ENCODE peak calls at places on chromosomes 11 and 22, in seven cellular contexts. V is kidney tubule cell; R is stimulated activated CD8-positive, alpha-beta memory T cell treated with anti-CD3 and anti-CD28 coated beads, Interleukin-7, amount 100 ng/mL, for 24 hours; M is activated CD4-positive, alpha-beta T cell treated with anti-CD3 and anti-CD28 coated beads for 24 hours; X is globus pallidus; G is head of caudate nucleus; D is right lobe of liver. B is an unnamed sample.

GRCh38 chr11:47566166-47566546 is 757 bp downstream of the PTPMT1 start:
- DNase-seq in G (no peak), V (peak; percentile 33), R (no peak), X (no peak), D (no peak), M (no peak), B (no peak)

GRCh38 chr11:119709638-119710346 is 19.2 kb downstream of the NECTIN1 start:
- DNase-seq in D (no peak), X (no peak), G (no peak), M (no peak), V (no peak), R (no peak), B (no peak)

GRCh38 chr11:93532285-93532789 is 10.9 kb downstream of the SMCO4 start:
- DNase-seq in R (no peak), M (no peak), D (no peak), V (peak; percentile 12), G (no peak), X (no peak), B (no peak)

GRCh38 chr11:93744669-93745004 is 3.2 kb downstream of the C11orf54 start:
- DNase-seq in R (no peak), M (no peak), V (no peak), X (no peak), D (no peak), G (no peak), B (no peak)

GRCh38 chr11:9208726-9209501 is 56.2 kb downstream of the DENND5A start:
- DNase-seq in M (no peak), V (peak; percentile 42), G (no peak), R (no peak), D (no peak), X (no peak), B (no peak)

GRCh38 chr11:9529333-9529648 is 44.2 kb upstream of the WEE1 start:
- DNase-seq in G (no peak), R (no peak), M (no peak), V (no peak), X (no peak), D (no peak), B (no peak)

GRCh38 chr11:103807806-103808205 is 228.6 kb upstream of the DDI1 start:
- DNase-seq in M (no peak), X (no peak), G (no peak), V (peak; percentile 55), D (no peak), R (no peak), B (no peak)

GRCh38 chr11:13010737-13011342 is 1.7 kb downstream of the RASSF10 start:
- DNase-seq in V (no peak), M (no peak), X (no peak), G (no peak), R (no peak), D (no peak), B (no peak)

GRCh38 chr11:10749476-10749875 is 1.6 kb upstream of the CTR9 start:
- DNase-seq in X (no peak), G (no peak), D (no peak), M (no peak), R (no peak), V (no peak), B (no peak)

GRCh38 chr11:116725434-116726221 is 47.2 kb downstream of the BUD13 start:
- DNase-seq in V (peak; percentile 18), D (peak; percentile 92), G (no peak), M (no peak), X (peak; percentile 36), R (no peak), B (no peak)

GRCh38 chr11:115672412-115672811 is 168.2 kb upstream of the CADM1 start:
- DNase-seq in X (no peak), M (no peak), R (no peak), D (no peak), V (no peak), G (no peak), B (no peak)

GRCh38 chr11:11010624-11011127 is 152.8 kb upstream of the ZBED5 start:
- DNase-seq in D (peak; percentile 61), X (peak; percentile 34), M (no peak), V (peak; percentile 63), R (no peak), G (peak; percentile 55), B (no peak)

GRCh38 chr11:8323161-8323935 is 59.7 kb upstream of the LMO1 start:
- DNase-seq in X (no peak), D (no peak), R (no peak), G (no peak), V (no peak), M (no peak), B (peak; percentile 30)

GRCh38 chr22:38935023-38935422 is 22.4 kb upstream of the APOBEC3A start:
- DNase-seq in X (no peak), D (peak; percentile 87), G (no peak), V (peak; percentile 72), R (no peak), M (no peak), B (no peak)

GRCh38 chr22:29780781-29781676 is 13.9 kb downstream of the UQCR10 start:
- DNase-seq in M (no peak), D (no peak), V (peak; percentile 95), X (no peak), R (no peak), G (peak; percentile 32), B (no peak)

GRCh38 chr11:106021181-106021966 is 666 bp downstream of the MSANTD4 start:
- DNase-seq in G (no peak), M (no peak), D (no peak), R (no peak), V (no peak), X (no peak), B (no peak)

GRCh38 chr11:128837627-128838026 is 29.5 kb downstream of the KCNJ1 start:
- DNase-seq in X (no peak), V (no peak), D (no peak), G (no peak), M (no peak), R (no peak), B (no peak)

GRCh38 chr22:46969961-46970360 is 207.5 kb downstream of the TBC1D22A start:
- DNase-seq in D (no peak), X (no peak), V (no peak), M (no peak), R (no peak), G (no peak), B (no peak)

GRCh38 chr11:17986007-17986710 is 26.7 kb downstream of the SERGEF start:
- DNase-seq in V (peak; percentile 60), X (no peak), D (no peak), R (no peak), G (no peak), M (no peak), B (no peak)

GRCh38 chr11:47257518-47258316 is at the start of gene NR1H3:
- DNase-seq in V (peak; percentile 43), G (peak; percentile 27), R (no peak), X (peak; percentile 33), D (peak; percentile 95), M (no peak), B (peak; percentile 90)

GRCh38 chr11:66880484-66881211 is 23.8 kb downstream of the LRFN4 start:
- DNase-seq in M (no peak), X (peak; percentile 60), V (peak; percentile 76), G (peak; percentile 69), D (no peak), R (no peak), B (peak; percentile 69)

GRCh38 chr11:6402561-6402981 is 12.3 kb downstream of the SMPD1 start:
- DNase-seq in M (no peak), G (no peak), X (no peak), D (no peak), V (no peak), R (no peak), B (no peak)

GRCh38 chr11:10778217-10778970 is 27.3 kb downstream of the CTR9 start:
- DNase-seq in X (no peak), D (no peak), V (no peak), R (no peak), G (peak; percentile 25), M (no peak), B (no peak)

GRCh38 chr11:76236092-76237026 is 30.1 kb upstream of the WNT11 start:
- DNase-seq in X (no peak), V (peak; percentile 63), G (peak; percentile 60), D (no peak), R (peak; percentile 35), M (peak; percentile 31), B (no peak)

B was measured in sciatic nerve.